ENCODE peak calls at places on chromosomes 7 and 10, in eight cellular contexts. X is K562, J is H1, S is fibroblast of lung, O is GM23248, I is IMR-90, M is neural progenitor cell, W is SK-N-SH. V is an unnamed sample. For H4K20me1, the result is how much of the 10 kb centered on the place peaks cover.

GRCh38 chr10:48249004-48249762 is 25.3 kb downstream of the FRMPD2 start:
- DNase-seq in X (no peak), J (peak), S (no peak), O (no peak), I (no peak), M (no peak), W (no peak), V (no peak)

GRCh38 chr7:21942955-21943354 is 2.7 kb downstream of the CDCA7L start:
- DNase-seq in X (no peak), J (no peak), S (no peak), O (peak), I (no peak), M (no peak), W (no peak), V (no peak)

GRCh38 chr7:33050425-33051318 is 11.9 kb downstream of the NT5C3A start:
- DNase-seq in X (peak), J (no peak), S (peak), O (peak), I (peak), M (peak), W (peak), V (peak)

GRCh38 chr10:31261502-31262311 is 57.3 kb upstream of the ZEB1 start:
- DNase-seq in X (no peak), J (no peak), S (peak), O (peak), I (peak), M (no peak), W (no peak), V (peak)

GRCh38 chr7:119868387-119868786 is 404.6 kb upstream of the KCND2 start:
- DNase-seq in X (no peak), J (no peak), S (no peak), O (no peak), I (no peak), M (no peak), W (no peak), V (no peak)

GRCh38 chr10:69902835-69903535 is 101.3 kb downstream of the COL13A1 start:
- DNase-seq in X (no peak), J (no peak), S (no peak), O (no peak), I (no peak), M (no peak), W (no peak), V (no peak)

GRCh38 chr7:89401099-89401498 is 605.6 kb upstream of the TEX47 start:
- DNase-seq in X (no peak), J (no peak), S (no peak), O (no peak), I (no peak), M (no peak), W (no peak), V (no peak)

GRCh38 chr10:95388539-95388938 is 97.7 kb upstream of the PDLIM1 start:
- DNase-seq in X (no peak), J (no peak), S (no peak), O (no peak), I (no peak), M (no peak), W (no peak), V (no peak)

GRCh38 chr10:31754803-31755624 is 173.6 kb downstream of the ARHGAP12 start:
- DNase-seq in X (no peak), J (peak), S (no peak), O (peak), I (no peak), M (peak), W (no peak), V (no peak)

GRCh38 chr7:157594306-157594705 is 257.5 kb downstream of the DNAJB6 start:
- DNase-seq in X (no peak), J (no peak), S (no peak), O (no peak), I (no peak), M (no peak), W (no peak), V (no peak)

GRCh38 chr7:16268821-16269768 is 152.2 kb downstream of the CRPPA start:
- DNase-seq in X (peak), J (no peak), S (peak), O (peak), I (peak), M (no peak), W (peak), V (peak)

GRCh38 chr10:88793747-88794299 is 8.7 kb upstream of the LIPM start:
- DNase-seq in X (no peak), J (no peak), S (peak), O (peak), I (peak), M (no peak), W (no peak), V (peak)

GRCh38 chr7:121163699-121164098 is 165.1 kb upstream of the WNT16 start:
- DNase-seq in X (no peak), J (no peak), S (no peak), O (no peak), I (no peak), M (no peak), W (no peak), V (no peak)

GRCh38 chr10:86661161-86662025 is 6.9 kb upstream of the LDB3 start:
- DNase-seq in X (no peak), J (no peak), S (peak), O (peak), I (peak), M (no peak), W (peak), V (peak)

GRCh38 chr7:127889677-127890076 is 141.6 kb downstream of the LRRC4 start:
- DNase-seq in X (no peak), J (no peak), S (no peak), O (no peak), I (no peak), M (no peak), W (no peak), V (no peak)
- H4K20me1 ChIP-seq in X (under half), J (under half), S (under half), O (under half), I (half or more), M (under half), W (under half), V (under half)

DNA sequence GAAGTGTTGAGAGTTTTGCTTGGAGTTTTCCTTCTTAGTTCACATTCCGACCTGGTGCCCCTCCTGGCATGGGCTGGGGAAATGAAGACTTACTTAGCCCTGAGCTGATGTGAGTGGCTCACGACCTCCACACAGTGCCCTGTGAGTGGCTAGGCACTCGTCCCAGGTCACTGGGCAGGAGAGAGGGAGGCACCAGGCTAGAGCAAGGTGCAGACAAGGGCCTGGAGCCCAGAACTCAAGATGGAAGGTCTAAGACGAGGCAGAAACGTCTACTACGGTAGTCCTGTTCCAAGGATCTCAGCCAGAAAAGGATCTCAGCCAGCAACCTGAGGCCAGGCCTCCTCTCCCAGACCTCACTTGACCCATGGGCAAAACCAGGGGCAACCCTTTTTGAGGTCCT is 22.4 kb downstream of the ANXA11 start:
- DNase-seq in X (no peak), J (no peak), S (no peak), O (no peak), I (no peak), M (no peak), W (no peak), V (no peak)
- H4K20me1 ChIP-seq in X (under half), J (under half), S (under half), O (under half), I (half or more), M (under half), W (half or more), V (under half)

GRCh38 chr10:110226555-110226925 is 19.1 kb downstream of the MXI1 start:
- DNase-seq in X (peak), J (peak), S (peak), O (peak), I (peak), M (peak), W (peak), V (peak)
- H4K20me1 ChIP-seq in X (under half), J (under half), S (under half), O (under half), I (under half), M (under half), W (under half), V (under half)

DNA sequence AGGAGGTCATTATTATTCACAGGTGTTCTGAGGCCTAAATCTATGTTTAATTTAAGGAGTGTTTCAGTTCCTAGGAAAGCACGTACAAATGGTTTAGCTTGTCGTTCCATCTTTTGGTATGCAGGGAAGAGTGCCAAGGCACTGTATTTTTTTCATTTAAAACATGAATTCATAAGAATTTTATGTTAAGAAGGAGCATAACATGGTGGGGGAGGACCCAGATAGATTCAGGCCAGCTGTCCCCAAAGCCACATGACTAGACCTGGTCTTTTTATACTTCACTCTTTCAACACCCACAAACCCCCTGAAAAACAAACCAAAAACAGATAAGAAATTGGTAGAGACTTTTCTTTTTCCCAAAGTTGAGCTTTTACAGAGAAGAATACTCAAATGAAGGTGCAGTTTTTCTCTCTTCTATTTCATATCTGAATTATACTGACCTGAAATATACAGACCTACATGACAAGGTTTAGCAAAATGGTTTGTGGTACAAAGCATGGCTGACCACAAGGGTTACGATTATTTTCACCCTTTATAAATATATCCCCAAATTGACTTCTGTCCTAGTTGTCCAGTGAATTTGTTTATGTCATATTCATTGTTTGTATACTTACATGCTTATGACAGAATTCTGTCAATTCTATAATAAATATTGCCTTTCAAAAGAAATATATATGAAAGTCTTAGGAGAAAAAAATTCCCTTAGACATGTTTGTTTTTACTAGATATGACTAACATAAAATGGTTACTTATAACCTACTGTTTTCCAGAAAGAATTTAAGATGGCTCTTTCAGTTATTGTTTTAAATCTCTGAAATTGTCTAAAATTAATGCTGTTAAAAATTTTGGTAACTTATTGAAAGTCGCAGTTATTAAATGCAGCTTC is 71.4 kb downstream of the AP3M1 start:
- DNase-seq in X (no peak), J (no peak), S (peak), O (peak), I (peak), M (no peak), W (no peak), V (no peak)
- H4K20me1 ChIP-seq in X (under half), J (under half), S (under half), O (under half), I (half or more), M (under half), W (under half), V (under half)

GRCh38 chr10:6201511-6201975 is 1.2 kb upstream of the PFKFB3 start:
- DNase-seq in X (peak), J (peak), S (peak), O (peak), I (peak), M (peak), W (peak), V (peak)
- H4K20me1 ChIP-seq in X (under half), J (under half), S (under half), O (under half), I (half or more), M (under half), W (under half), V (under half)

DNA sequence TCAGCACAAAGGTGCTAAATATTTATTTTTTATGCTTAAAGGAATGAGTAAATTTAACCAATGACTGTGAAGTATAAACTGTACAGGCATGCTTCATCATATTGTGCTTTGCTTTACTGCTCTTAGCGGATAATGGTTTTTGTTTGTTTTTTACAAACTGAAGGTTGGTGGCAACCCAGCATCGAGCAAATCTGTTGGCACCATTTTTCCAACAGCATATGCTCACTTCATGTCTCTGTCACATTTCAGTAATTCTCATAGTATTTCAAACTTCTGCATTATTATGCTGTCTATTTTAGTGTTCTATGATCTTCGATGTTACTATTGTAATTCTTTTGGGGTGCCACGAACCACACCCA is 22.8 kb downstream of the BRAF start:
- DNase-seq in X (no peak), J (no peak), S (no peak), O (no peak), I (no peak), M (no peak), W (no peak), V (no peak)
- H4K20me1 ChIP-seq in X (under half), J (under half), S (under half), O (under half), I (under half), M (under half), W (under half), V (under half)

GRCh38 chr7:69603351-69603750 is 5.1 kb downstream of the AUTS2 start:
- DNase-seq in X (no peak), J (no peak), S (no peak), O (no peak), I (no peak), M (no peak), W (no peak), V (no peak)
- H4K20me1 ChIP-seq in X (under half), J (under half), S (under half), O (under half), I (under half), M (half or more), W (half or more), V (under half)